ENCODE peak calls at places on chromosome 5, in nine cellular contexts. One of them, this sample, is unnamed.
A peak's percentile ranks its signal among the peaks of the same experiment; 100 is the strongest.

GRCh38 chr5:91144491-91145232 is 238.5 kb downstream of the ARRDC3 start:
- DNase-seq in HT1080: no peak
- DNase-seq in amniotic epithelial cell: no peak
- DNase-seq in stimulated activated CD4-positive, alpha-beta T cell treated with anti-CD3 and anti-CD28 coated beads, Interleukin-4, amount 100 ng/mL, for 1 hour: no peak
- DNase-seq in AG09309: no peak
- DNase-seq in substantia nigra: no peak
- DNase-seq in activated naive CD8-positive, alpha-beta T cell treated with anti-CD3 and anti-CD28 coated beads, Interleukin-2, amount 50 U/mL, for 24 hours: no peak
- DNase-seq in GF-D8: no peak
- DNase-seq in Caki2: no peak
- DNase-seq in this sample: no peak

GRCh38 chr5:147734839-147735238 is 47.7 kb downstream of the JAKMIP2 start:
- DNase-seq in HT1080: no peak
- DNase-seq in amniotic epithelial cell: no peak
- DNase-seq in stimulated activated CD4-positive, alpha-beta T cell treated with anti-CD3 and anti-CD28 coated beads, Interleukin-4, amount 100 ng/mL, for 1 hour: no peak
- DNase-seq in AG09309: no peak
- DNase-seq in substantia nigra: no peak
- DNase-seq in activated naive CD8-positive, alpha-beta T cell treated with anti-CD3 and anti-CD28 coated beads, Interleukin-2, amount 50 U/mL, for 24 hours: no peak
- DNase-seq in GF-D8: no peak
- DNase-seq in Caki2: no peak
- DNase-seq in this sample: no peak

GRCh38 chr5:44885903-44886302 is 77.2 kb downstream of the MRPS30 start:
- DNase-seq in HT1080: peak; percentile 78
- DNase-seq in amniotic epithelial cell: no peak
- DNase-seq in stimulated activated CD4-positive, alpha-beta T cell treated with anti-CD3 and anti-CD28 coated beads, Interleukin-4, amount 100 ng/mL, for 1 hour: no peak
- DNase-seq in AG09309: no peak
- DNase-seq in substantia nigra: no peak
- DNase-seq in activated naive CD8-positive, alpha-beta T cell treated with anti-CD3 and anti-CD28 coated beads, Interleukin-2, amount 50 U/mL, for 24 hours: no peak
- DNase-seq in GF-D8: no peak
- DNase-seq in Caki2: peak; percentile 19
- DNase-seq in this sample: no peak

GRCh38 chr5:150912312-150912814 is 7.6 kb upstream of the ZNF300 start:
- DNase-seq in HT1080: no peak
- DNase-seq in amniotic epithelial cell: no peak
- DNase-seq in stimulated activated CD4-positive, alpha-beta T cell treated with anti-CD3 and anti-CD28 coated beads, Interleukin-4, amount 100 ng/mL, for 1 hour: no peak
- DNase-seq in AG09309: no peak
- DNase-seq in substantia nigra: no peak
- DNase-seq in activated naive CD8-positive, alpha-beta T cell treated with anti-CD3 and anti-CD28 coated beads, Interleukin-2, amount 50 U/mL, for 24 hours: no peak
- DNase-seq in GF-D8: no peak
- DNase-seq in Caki2: no peak
- DNase-seq in this sample: no peak

GRCh38 chr5:11384441-11385250 is 519.6 kb downstream of the CTNND2 start:
- DNase-seq in HT1080: no peak
- DNase-seq in amniotic epithelial cell: no peak
- DNase-seq in stimulated activated CD4-positive, alpha-beta T cell treated with anti-CD3 and anti-CD28 coated beads, Interleukin-4, amount 100 ng/mL, for 1 hour: no peak
- DNase-seq in AG09309: no peak
- DNase-seq in substantia nigra: peak; percentile 48
- DNase-seq in activated naive CD8-positive, alpha-beta T cell treated with anti-CD3 and anti-CD28 coated beads, Interleukin-2, amount 50 U/mL, for 24 hours: no peak
- DNase-seq in GF-D8: no peak
- DNase-seq in Caki2: no peak
- DNase-seq in this sample: no peak

GRCh38 chr5:176736271-176736965 is 73.9 kb upstream of the UNC5A start:
- DNase-seq in HT1080: no peak
- DNase-seq in amniotic epithelial cell: no peak
- DNase-seq in stimulated activated CD4-positive, alpha-beta T cell treated with anti-CD3 and anti-CD28 coated beads, Interleukin-4, amount 100 ng/mL, for 1 hour: no peak
- DNase-seq in AG09309: no peak
- DNase-seq in substantia nigra: no peak
- DNase-seq in activated naive CD8-positive, alpha-beta T cell treated with anti-CD3 and anti-CD28 coated beads, Interleukin-2, amount 50 U/mL, for 24 hours: no peak
- DNase-seq in GF-D8: no peak
- DNase-seq in Caki2: no peak
- DNase-seq in this sample: no peak

GRCh38 chr5:60718186-60718892 is 18.4 kb upstream of the DEPDC1B start:
- DNase-seq in HT1080: no peak
- DNase-seq in amniotic epithelial cell: no peak
- DNase-seq in stimulated activated CD4-positive, alpha-beta T cell treated with anti-CD3 and anti-CD28 coated beads, Interleukin-4, amount 100 ng/mL, for 1 hour: no peak
- DNase-seq in AG09309: no peak
- DNase-seq in substantia nigra: no peak
- DNase-seq in activated naive CD8-positive, alpha-beta T cell treated with anti-CD3 and anti-CD28 coated beads, Interleukin-2, amount 50 U/mL, for 24 hours: no peak
- DNase-seq in GF-D8: no peak
- DNase-seq in Caki2: no peak
- DNase-seq in this sample: no peak

GRCh38 chr5:68285857-68286611 is 70.5 kb downstream of the PIK3R1 start:
- DNase-seq in HT1080: peak; percentile 42
- DNase-seq in amniotic epithelial cell: peak; percentile 55
- DNase-seq in stimulated activated CD4-positive, alpha-beta T cell treated with anti-CD3 and anti-CD28 coated beads, Interleukin-4, amount 100 ng/mL, for 1 hour: no peak
- DNase-seq in AG09309: no peak
- DNase-seq in substantia nigra: no peak
- DNase-seq in activated naive CD8-positive, alpha-beta T cell treated with anti-CD3 and anti-CD28 coated beads, Interleukin-2, amount 50 U/mL, for 24 hours: no peak
- DNase-seq in GF-D8: no peak
- DNase-seq in Caki2: peak; percentile 59
- DNase-seq in this sample: no peak

GRCh38 chr5:11619339-11620028 is 284.8 kb downstream of the CTNND2 start:
- DNase-seq in HT1080: peak; percentile 40
- DNase-seq in amniotic epithelial cell: no peak
- DNase-seq in stimulated activated CD4-positive, alpha-beta T cell treated with anti-CD3 and anti-CD28 coated beads, Interleukin-4, amount 100 ng/mL, for 1 hour: no peak
- DNase-seq in AG09309: no peak
- DNase-seq in substantia nigra: peak; percentile 24
- DNase-seq in activated naive CD8-positive, alpha-beta T cell treated with anti-CD3 and anti-CD28 coated beads, Interleukin-2, amount 50 U/mL, for 24 hours: no peak
- DNase-seq in GF-D8: no peak
- DNase-seq in Caki2: peak; percentile 3
- DNase-seq in this sample: no peak

GRCh38 chr5:1011226-1011631 is 2.6 kb downstream of the NKD2 start:
- DNase-seq in HT1080: peak; percentile 41
- DNase-seq in amniotic epithelial cell: no peak
- DNase-seq in stimulated activated CD4-positive, alpha-beta T cell treated with anti-CD3 and anti-CD28 coated beads, Interleukin-4, amount 100 ng/mL, for 1 hour: peak; percentile 53
- DNase-seq in AG09309: no peak
- DNase-seq in substantia nigra: no peak
- DNase-seq in activated naive CD8-positive, alpha-beta T cell treated with anti-CD3 and anti-CD28 coated beads, Interleukin-2, amount 50 U/mL, for 24 hours: peak; percentile 66
- DNase-seq in GF-D8: no peak
- DNase-seq in Caki2: no peak
- DNase-seq in this sample: peak; percentile 30

GRCh38 chr5:93164690-93165089 is 416.3 kb downstream of the NR2F1-AS1 start:
- DNase-seq in HT1080: peak; percentile 63
- DNase-seq in amniotic epithelial cell: peak; percentile 89
- DNase-seq in stimulated activated CD4-positive, alpha-beta T cell treated with anti-CD3 and anti-CD28 coated beads, Interleukin-4, amount 100 ng/mL, for 1 hour: no peak
- DNase-seq in AG09309: no peak
- DNase-seq in substantia nigra: no peak
- DNase-seq in activated naive CD8-positive, alpha-beta T cell treated with anti-CD3 and anti-CD28 coated beads, Interleukin-2, amount 50 U/mL, for 24 hours: no peak
- DNase-seq in GF-D8: no peak
- DNase-seq in Caki2: no peak
- DNase-seq in this sample: no peak

GRCh38 chr5:137594717-137595116 is 95.6 kb upstream of the SPOCK1 start:
- DNase-seq in HT1080: no peak
- DNase-seq in amniotic epithelial cell: peak; percentile 18
- DNase-seq in stimulated activated CD4-positive, alpha-beta T cell treated with anti-CD3 and anti-CD28 coated beads, Interleukin-4, amount 100 ng/mL, for 1 hour: no peak
- DNase-seq in AG09309: no peak
- DNase-seq in substantia nigra: no peak
- DNase-seq in activated naive CD8-positive, alpha-beta T cell treated with anti-CD3 and anti-CD28 coated beads, Interleukin-2, amount 50 U/mL, for 24 hours: no peak
- DNase-seq in GF-D8: no peak
- DNase-seq in Caki2: no peak
- DNase-seq in this sample: no peak

This sample was measured in B cell.